ENCODE peak calls at places on chromosomes 3 and 15, in eight cellular contexts. F is Calu3, I is B cell, C is tibial nerve, V is prostate gland, H is uterus, G is H9, R is upper lobe of left lung. M is an unnamed sample.

GRCh38 chr3:13706451-13706850 is 157.5 kb downstream of the FBLN2 start:
- DNase-seq in F (no peak), I (no peak), C (no peak), V (no peak), H (no peak), G (no peak), R (peak), M (no peak)

GRCh38 chr3:173983353-173983752 is 585.8 kb downstream of the NLGN1 start:
- DNase-seq in F (no peak), I (no peak), C (no peak), V (no peak), H (no peak), G (no peak), R (no peak), M (no peak)

GRCh38 chr3:187979543-187979942 is 174.4 kb upstream of the LPP start:
- DNase-seq in F (no peak), I (peak), C (no peak), V (no peak), H (no peak), G (no peak), R (no peak), M (no peak)

GRCh38 chr3:64530434-64531049 is 157.3 kb downstream of the ADAMTS9 start:
- DNase-seq in F (peak), I (no peak), C (peak), V (peak), H (peak), G (peak), R (peak), M (peak)

GRCh38 chr3:82745544-82745943 is 984.1 kb upstream of the GBE1 start:
- DNase-seq in F (no peak), I (no peak), C (no peak), V (no peak), H (no peak), G (no peak), R (no peak), M (no peak)

GRCh38 chr15:80501453-80501852 is 97.3 kb downstream of the ARNT2 start:
- DNase-seq in F (no peak), I (no peak), C (no peak), V (no peak), H (no peak), G (peak), R (no peak), M (no peak)

GRCh38 chr3:4099607-4100006 is 203.6 kb upstream of the SETMAR start:
- DNase-seq in F (no peak), I (no peak), C (no peak), V (no peak), H (no peak), G (no peak), R (no peak), M (no peak)

GRCh38 chr15:81400640-81401236 is 26.7 kb upstream of the TMC3 start:
- DNase-seq in F (peak), I (peak), C (peak), V (peak), H (no peak), G (no peak), R (no peak), M (peak)

GRCh38 chr3:154177406-154177805 is 56.2 kb downstream of the ARHGEF26 start:
- DNase-seq in F (no peak), I (no peak), C (no peak), V (no peak), H (no peak), G (no peak), R (no peak), M (no peak)

GRCh38 chr3:43619593-43619992 is 2.2 kb downstream of the ANO10 start:
- DNase-seq in F (no peak), I (no peak), C (no peak), V (no peak), H (no peak), G (no peak), R (no peak), M (no peak)

GRCh38 chr3:21542656-21543379 is 208.2 kb downstream of the ZNF385D start:
- DNase-seq in F (no peak), I (no peak), C (no peak), V (no peak), H (no peak), G (peak), R (no peak), M (no peak)

GRCh38 chr15:44308415-44308814 is 19.9 kb downstream of the GOLM2 start:
- DNase-seq in F (no peak), I (no peak), C (no peak), V (no peak), H (no peak), G (no peak), R (no peak), M (peak)

GRCh38 chr3:12350151-12350813 is 61.4 kb downstream of the PPARG start:
- DNase-seq in F (peak), I (no peak), C (peak), V (no peak), H (peak), G (no peak), R (peak), M (no peak)

GRCh38 chr15:60536951-60537350 is 58.0 kb upstream of the ICE2 start:
- DNase-seq in F (no peak), I (no peak), C (no peak), V (no peak), H (no peak), G (no peak), R (no peak), M (no peak)

GRCh38 chr3:65936908-65937638 is 101.6 kb downstream of the MAGI1 start:
- DNase-seq in F (no peak), I (no peak), C (no peak), V (no peak), H (no peak), G (no peak), R (peak), M (no peak)

GRCh38 chr15:39273805-39274411 is 307.0 kb upstream of the THBS1 start:
- DNase-seq in F (peak), I (no peak), C (no peak), V (peak), H (no peak), G (no peak), R (peak), M (no peak)

GRCh38 chr15:41567261-41567660 is 8.2 kb downstream of the TYRO3 start:
- DNase-seq in F (no peak), I (no peak), C (no peak), V (no peak), H (no peak), G (no peak), R (no peak), M (peak)

GRCh38 chr3:155079795-155080546 is at the start of gene MME:
- DNase-seq in F (peak), I (peak), C (peak), V (peak), H (no peak), G (peak), R (peak), M (peak)

GRCh38 chr3:27281671-27282150 is 87.5 kb downstream of the NEK10 start:
- DNase-seq in F (no peak), I (no peak), C (no peak), V (no peak), H (no peak), G (no peak), R (no peak), M (no peak)

GRCh38 chr3:151460240-151460639 is 621 bp downstream of the IGSF10 start:
- DNase-seq in F (no peak), I (no peak), C (no peak), V (no peak), H (no peak), G (no peak), R (no peak), M (no peak)

GRCh38 chr3:194112120-194113106 is 23.5 kb upstream of the HES1 start:
- DNase-seq in F (peak), I (no peak), C (no peak), V (peak), H (no peak), G (no peak), R (peak), M (no peak)

DNA sequence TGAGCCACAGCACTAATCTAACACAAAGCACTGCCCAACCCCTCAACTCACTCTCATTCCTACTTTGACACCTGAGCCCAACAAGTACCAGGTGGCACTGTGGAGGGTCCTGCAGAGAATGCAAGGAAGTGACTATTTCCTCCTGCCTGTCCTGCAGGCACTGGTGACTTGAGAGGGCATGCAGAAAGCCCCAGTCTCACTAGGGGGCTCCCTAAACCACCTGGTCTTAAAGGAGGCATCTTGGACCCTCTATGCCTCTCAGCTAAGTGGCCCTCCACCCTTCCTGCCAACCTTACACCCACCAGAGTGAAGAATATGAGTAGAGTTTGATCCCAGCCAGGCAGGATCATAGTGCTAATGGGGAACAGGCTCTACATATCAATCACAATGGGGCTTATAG is 15.2 kb downstream of the TRAIP start:
- DNase-seq in F (peak), I (no peak), C (no peak), V (no peak), H (no peak), G (peak), R (no peak), M (no peak)
- TF ChIP-seq CTCF in F (no peak), I (no peak), C (no peak), V (no peak), H (no peak), G (peak), R (peak), M (peak)

DNA sequence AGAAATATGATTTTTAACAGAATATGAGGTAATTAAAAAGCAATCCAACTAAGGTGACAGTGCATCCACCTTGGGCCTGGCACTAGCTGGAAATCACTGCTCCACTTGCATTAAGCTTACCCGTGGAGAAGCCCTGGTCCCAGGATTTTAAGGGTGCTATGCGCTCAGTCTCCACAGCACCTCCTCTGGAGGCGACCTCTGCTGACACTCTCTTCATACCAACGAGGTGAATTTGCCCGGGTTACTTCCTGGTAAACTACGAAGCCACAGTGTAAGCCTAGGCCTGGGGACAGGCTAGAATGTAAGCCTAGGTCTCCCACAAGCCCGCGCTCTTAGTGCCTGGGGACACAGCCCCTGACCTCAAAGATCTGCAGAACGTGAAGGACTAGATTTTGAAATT is 793 bp downstream of the APOD start:
- DNase-seq in F (peak), I (no peak), C (no peak), V (no peak), H (no peak), G (peak), R (no peak), M (no peak)
- TF ChIP-seq CTCF in F (peak), I (no peak), C (no peak), V (no peak), H (no peak), G (peak), R (no peak), M (no peak)

DNA sequence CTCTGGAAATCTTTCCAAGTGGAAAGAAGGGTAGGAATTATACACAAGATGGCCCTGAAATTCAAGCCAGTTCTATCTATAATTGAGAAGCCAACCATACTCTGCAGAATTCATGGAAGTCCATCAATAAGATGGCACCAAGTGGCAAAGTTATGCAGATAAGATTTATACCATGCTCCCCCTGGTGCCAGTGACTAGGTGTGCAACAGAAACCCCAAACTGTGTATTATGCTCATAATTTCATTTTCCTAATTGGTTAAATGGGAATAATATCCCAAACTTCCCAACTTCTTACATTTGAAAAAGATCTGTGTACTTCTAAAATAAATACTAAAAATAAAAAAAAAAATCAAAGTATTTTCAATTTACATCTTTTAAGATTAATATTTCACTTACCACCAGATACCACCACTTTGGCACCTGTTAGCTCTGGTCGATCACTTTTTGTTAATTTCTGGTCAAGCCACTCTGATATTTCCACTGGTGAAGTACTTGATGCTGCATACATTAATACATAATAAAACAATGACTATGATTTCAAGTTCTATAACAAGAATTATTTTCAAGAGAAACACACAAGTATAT is 25.9 kb downstream of the ETFA start:
- DNase-seq in F (peak), I (no peak), C (no peak), V (no peak), H (no peak), G (no peak), R (no peak), M (no peak)
- TF ChIP-seq CTCF in F (peak), I (peak), C (peak), V (no peak), H (no peak), G (peak), R (peak), M (peak)

DNA sequence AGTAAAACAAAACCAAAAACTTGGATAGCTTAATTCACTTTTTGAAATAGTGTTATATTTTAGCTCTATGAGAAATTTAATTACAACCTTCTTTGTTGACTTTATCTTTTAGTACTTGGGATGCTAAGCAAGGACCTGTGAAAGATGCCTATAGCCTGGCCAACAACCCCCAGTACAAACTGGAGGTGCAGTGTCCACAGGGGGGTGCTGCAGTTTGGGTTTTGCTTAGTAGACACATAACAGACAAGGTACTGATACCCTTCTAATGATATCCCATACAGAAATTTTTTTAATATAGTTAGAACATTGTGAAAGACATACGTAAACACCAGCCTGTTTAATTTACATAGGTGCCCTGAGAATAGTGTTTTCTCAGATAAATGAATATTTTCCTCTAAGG is 35.3 kb downstream of the CAPN7 start:
- DNase-seq in F (peak), I (peak), C (no peak), V (no peak), H (peak), G (no peak), R (no peak), M (peak)
- TF ChIP-seq CTCF in F (no peak), I (peak), C (peak), V (no peak), H (peak), G (peak), R (peak), M (peak)

GRCh38 chr3:133466531-133467386 is 66.9 kb downstream of the BFSP2 start:
- DNase-seq in F (no peak), I (no peak), C (no peak), V (no peak), H (no peak), G (no peak), R (no peak), M (peak)

GRCh38 chr3:133461291-133461690 is 61.4 kb downstream of the BFSP2 start:
- DNase-seq in F (no peak), I (no peak), C (no peak), V (no peak), H (no peak), G (no peak), R (no peak), M (no peak)

GRCh38 chr3:133467780-133468179 is 67.9 kb downstream of the BFSP2 start:
- DNase-seq in F (no peak), I (no peak), C (no peak), V (no peak), H (no peak), G (no peak), R (no peak), M (no peak)

GRCh38 chr3:133463441-133463860 is 63.6 kb downstream of the BFSP2 start:
- DNase-seq in F (no peak), I (no peak), C (no peak), V (no peak), H (no peak), G (no peak), R (no peak), M (no peak)

GRCh38 chr3:133464573-133464972 is 64.7 kb downstream of the BFSP2 start:
- DNase-seq in F (peak), I (no peak), C (no peak), V (no peak), H (no peak), G (no peak), R (no peak), M (no peak)
- TF ChIP-seq CTCF in F (peak), I (peak), C (no peak), V (no peak), H (no peak), G (no peak), R (no peak), M (peak)